ENCODE peak calls at places on chromosome 9, in six cellular contexts. U is activated T-helper 1 cell treated with anti-CD3 and anti-CD28 coated beads, Interleukin-2, amount 50 U/mL, for 16 hours; H is stimulated activated CD8-positive, alpha-beta memory T cell treated with anti-CD3 and anti-CD28 coated beads, Interleukin-15, amount 100 ng/mL, for 24 hours; T is stimulated activated CD4-positive, alpha-beta T cell treated with anti-CD3 and anti-CD28 coated beads, Interleukin-12 subunit alpha, Interleukin-12 subunit beta, amount 100 ng/mL, for 48 hours; P is NCI-H1694 treated with DMSO at 0.1 percent for 48 hours; Q is NCI-H1092. X is an unnamed sample.
A peak's percentile ranks its signal among the peaks of the same experiment; 100 is the strongest.

GRCh38 chr9:121073038-121073437 is 1.7 kb upstream of the CNTRL start:
- DNase-seq in U (no peak), H (no peak), T (no peak), P (peak; percentile 3), Q (no peak), X (no peak)

GRCh38 chr9:95605087-95605486 is 88.3 kb upstream of the PTCH1 start:
- DNase-seq in U (no peak), H (no peak), T (no peak), P (no peak), Q (no peak), X (no peak)

GRCh38 chr9:107597743-107598217 is 108.2 kb upstream of the KLF4 start:
- DNase-seq in U (no peak), H (no peak), T (no peak), P (no peak), Q (no peak), X (no peak)

GRCh38 chr9:68730570-68731227 is 25.7 kb downstream of the PIP5K1B start:
- DNase-seq in U (no peak), H (no peak), T (no peak), P (no peak), Q (no peak), X (no peak)

GRCh38 chr9:36798350-36799065 is 225.8 kb downstream of the MELK start:
- DNase-seq in U (no peak), H (no peak), T (no peak), P (peak; percentile 74), Q (peak; percentile 77), X (no peak)

GRCh38 chr9:107953556-107954158 is 464.1 kb upstream of the KLF4 start:
- DNase-seq in U (no peak), H (no peak), T (no peak), P (no peak), Q (no peak), X (no peak)

GRCh38 chr9:7273575-7273974 is 515.8 kb downstream of the KDM4C start:
- DNase-seq in U (no peak), H (no peak), T (no peak), P (no peak), Q (peak; percentile 14), X (no peak)

GRCh38 chr9:121194730-121195129 is 6.9 kb downstream of the RAB14 start:
- DNase-seq in U (no peak), H (no peak), T (no peak), P (no peak), Q (no peak), X (no peak)

GRCh38 chr9:95092321-95093072 is 225.0 kb downstream of the FANCC start:
- DNase-seq in U (no peak), H (no peak), T (no peak), P (no peak), Q (no peak), X (no peak)

GRCh38 chr9:130523921-130524320 is 55.5 kb upstream of the FUBP3 start:
- DNase-seq in U (no peak), H (no peak), T (no peak), P (no peak), Q (no peak), X (no peak)

GRCh38 chr9:116687762-116688160 is 656 bp downstream of the TRIM32 start:
- DNase-seq in U (no peak), H (no peak), T (no peak), P (no peak), Q (no peak), X (no peak)

GRCh38 chr9:96500696-96501660 is 51.0 kb downstream of the HABP4 start:
- DNase-seq in U (no peak), H (no peak), T (no peak), P (no peak), Q (no peak), X (no peak)

X was measured in stimulated activated naive CD8-positive, alpha-beta T cell treated with anti-CD3 and anti-CD28 coated beads, Interleukin-15, amount 100 ng/mL, for 72 hours.